ENCODE peak calls at places on chromosome 7, in eight cellular contexts. W is ascending aorta, Q is adrenal gland, Z is spleen, O is HCT116, F is upper lobe of right lung, H is IMR-90, J is stomach. B is an unnamed sample.
A peak's percentile ranks its signal among the peaks of the same experiment; 100 is the strongest.

GRCh38 chr7:44163591-44163990 is 22.5 kb upstream of the MYL7 start:
- DNase-seq in W (no peak), Q (no peak), Z (no peak), O (no peak), F (no peak), H (peak; percentile 94), J (no peak), B (no peak)

GRCh38 chr7:42991913-42992576 is 59.9 kb downstream of the MRPL32 start:
- DNase-seq in W (no peak), Q (no peak), Z (no peak), O (no peak), F (no peak), H (no peak), J (no peak), B (no peak)

GRCh38 chr7:95434501-95435421 is at the start of gene PON2:
- DNase-seq in W (peak; percentile 13), Q (peak; percentile 87), Z (peak; percentile 92), O (peak; percentile 57), F (peak; percentile 94), H (peak; percentile 72), J (peak; percentile 81), B (peak; percentile 90)

GRCh38 chr7:148633761-148634160 is 43.2 kb downstream of the C7orf33 start:
- DNase-seq in W (no peak), Q (no peak), Z (no peak), O (no peak), F (no peak), H (no peak), J (no peak), B (no peak)

GRCh38 chr7:26508917-26509316 is 217.3 kb downstream of the SNX10 start:
- DNase-seq in W (no peak), Q (no peak), Z (no peak), O (no peak), F (no peak), H (no peak), J (no peak), B (no peak)

GRCh38 chr7:134778941-134779740 is at the start of gene CALD1:
- DNase-seq in W (peak; percentile 74), Q (peak; percentile 52), Z (no peak), O (peak; percentile 26), F (no peak), H (peak; percentile 99), J (peak; percentile 57), B (peak; percentile 99)

GRCh38 chr7:34042406-34042805 is 137.1 kb downstream of the BMPER start:
- DNase-seq in W (no peak), Q (no peak), Z (no peak), O (no peak), F (no peak), H (peak; percentile 49), J (no peak), B (no peak)

GRCh38 chr7:70723339-70723738 is 408.6 kb upstream of the GALNT17 start:
- DNase-seq in W (no peak), Q (no peak), Z (no peak), O (no peak), F (no peak), H (no peak), J (no peak), B (no peak)

GRCh38 chr7:119436882-119437281 is 836.1 kb upstream of the KCND2 start:
- DNase-seq in W (no peak), Q (no peak), Z (no peak), O (no peak), F (no peak), H (no peak), J (no peak), B (no peak)

GRCh38 chr7:149670288-149670687 is 103.1 kb downstream of the ZNF467 start:
- DNase-seq in W (no peak), Q (peak; percentile 67), Z (no peak), O (no peak), F (no peak), H (peak; percentile 10), J (peak; percentile 48), B (peak; percentile 27)

GRCh38 chr7:94401411-94401810 is 6.7 kb downstream of the COL1A2 start:
- DNase-seq in W (no peak), Q (no peak), Z (no peak), O (no peak), F (no peak), H (no peak), J (no peak), B (no peak)

GRCh38 chr7:23098460-23098859 is 7.1 kb upstream of the KLHL7 start:
- DNase-seq in W (no peak), Q (no peak), Z (no peak), O (no peak), F (no peak), H (no peak), J (no peak), B (no peak)

GRCh38 chr7:11021468-11021867 is 47.8 kb downstream of the PHF14 start:
- DNase-seq in W (no peak), Q (no peak), Z (no peak), O (no peak), F (no peak), H (no peak), J (no peak), B (no peak)

GRCh38 chr7:92421676-92422435 is 25.4 kb upstream of the GATAD1 start:
- DNase-seq in W (no peak), Q (no peak), Z (no peak), O (no peak), F (no peak), H (peak; percentile 15), J (no peak), B (peak; percentile 73)

DNA sequence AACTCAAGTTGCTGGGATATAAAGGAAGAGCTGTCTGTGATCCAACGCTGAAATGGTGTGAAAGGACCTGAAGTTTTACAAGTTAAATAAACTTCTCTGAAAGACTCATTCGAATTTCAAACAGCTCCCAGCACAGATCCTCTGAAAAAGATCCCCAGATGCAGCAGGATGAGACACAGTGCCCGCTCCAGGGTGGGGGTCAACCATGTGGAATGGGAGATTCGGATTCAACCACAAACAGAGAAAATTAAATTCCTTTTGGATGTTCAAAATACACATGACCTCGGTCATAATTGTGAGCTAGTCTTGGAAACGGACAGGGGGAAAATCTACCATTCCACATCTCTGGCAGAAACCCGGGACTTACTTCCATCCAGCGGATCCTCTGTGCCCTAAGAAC is 119.6 kb downstream of the PRKAG2 start:
- DNase-seq in W (no peak), Q (no peak), Z (no peak), O (no peak), F (no peak), H (peak; percentile 88), J (no peak), B (no peak)
- H3K4me1 ChIP-seq in W (peaks cover 11% of the 10 kb centered on the region), Q (peaks cover 27% of the 10 kb centered on the region), Z (peaks cover 32% of the 10 kb centered on the region), O (peaks cover 57% of the 10 kb centered on the region), F (peaks cover 44% of the 10 kb centered on the region), H (peaks cover 36% of the 10 kb centered on the region), J (peaks cover 60% of the 10 kb centered on the region), B (peaks cover 4% of the 10 kb centered on the region)

DNA sequence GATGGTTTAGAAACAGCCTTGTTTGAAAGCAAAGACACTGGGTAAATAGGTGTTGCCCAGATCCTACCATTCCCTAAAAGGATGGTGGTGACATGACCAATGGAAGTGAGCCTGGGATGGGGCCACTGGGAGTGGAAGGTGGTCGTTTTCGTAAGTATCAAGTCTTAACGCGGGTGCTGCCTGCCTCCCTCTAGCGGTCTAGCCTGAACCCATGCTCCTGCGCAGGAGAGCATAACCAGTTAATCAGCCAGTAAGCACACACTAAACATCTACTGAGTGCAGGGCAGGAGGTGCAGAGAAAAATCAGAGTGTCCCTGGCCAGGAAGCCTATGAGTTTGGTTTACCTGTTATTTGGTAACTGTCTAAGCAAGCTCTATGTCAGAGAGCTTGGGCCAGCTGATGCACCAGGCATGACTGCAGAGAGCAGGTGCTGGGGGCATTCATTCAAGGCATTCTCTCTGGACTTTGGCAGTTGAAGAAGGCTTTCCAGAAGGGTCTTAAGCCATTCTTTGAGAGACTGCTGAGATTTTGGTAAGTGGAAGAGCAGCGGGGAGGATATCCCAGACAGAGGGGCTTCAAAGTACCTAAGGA is 930 bp downstream of the GARIN1A start:
- DNase-seq in W (no peak), Q (no peak), Z (no peak), O (peak; percentile 12), F (no peak), H (peak; percentile 24), J (no peak), B (peak; percentile 63)
- TF ChIP-seq CTCF in W (peak; percentile 56), Q (peak; percentile 25), Z (no peak), O (peak; percentile 66), F (peak; percentile 40), H (peak; percentile 39), J (peak; percentile 6), B (peak; percentile 66)

GRCh38 chr7:3198316-3198715 is 102.7 kb upstream of the SDK1 start:
- DNase-seq in W (no peak), Q (no peak), Z (no peak), O (no peak), F (no peak), H (no peak), J (no peak), B (no peak)

GRCh38 chr7:3204526-3204925 is 96.5 kb upstream of the SDK1 start:
- DNase-seq in W (no peak), Q (no peak), Z (peak; percentile 49), O (no peak), F (no peak), H (no peak), J (no peak), B (no peak)

GRCh38 chr7:3201937-3202715 is 98.9 kb upstream of the SDK1 start:
- DNase-seq in W (no peak), Q (no peak), Z (peak; percentile 25), O (no peak), F (no peak), H (no peak), J (peak; percentile 17), B (no peak)

GRCh38 chr7:3200504-3200903 is 100.5 kb upstream of the SDK1 start:
- DNase-seq in W (no peak), Q (no peak), Z (peak; percentile 20), O (peak; percentile 12), F (no peak), H (peak; percentile 62), J (peak; percentile 32), B (peak; percentile 39)

DNA sequence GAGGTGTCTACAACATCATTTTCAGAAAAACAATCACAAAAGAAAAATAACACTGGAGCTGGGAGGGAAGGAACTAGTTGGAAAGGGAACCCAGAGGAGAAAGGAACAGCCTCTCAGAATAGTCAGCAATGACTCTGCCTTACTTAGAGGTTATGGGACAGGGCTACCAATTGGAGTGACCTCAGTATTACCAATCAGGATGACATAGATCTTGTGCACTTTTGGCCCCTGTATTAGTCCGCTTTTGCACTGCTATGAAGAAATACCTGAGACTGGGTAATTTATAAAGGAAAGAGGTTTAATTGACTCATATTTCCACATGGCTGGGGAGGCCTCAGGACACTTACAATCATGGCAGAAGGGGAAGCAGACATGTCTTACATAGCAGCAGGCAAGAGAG is 99.7 kb upstream of the SDK1 start:
- DNase-seq in W (no peak), Q (no peak), Z (peak; percentile 4), O (no peak), F (no peak), H (no peak), J (no peak), B (no peak)
- H3K9me3 ChIP-seq in W (no peaks in the 10 kb centered on the region), Q (no peaks in the 10 kb centered on the region), Z (peaks cover 8% of the 10 kb centered on the region), O (no peaks in the 10 kb centered on the region), F (no peaks in the 10 kb centered on the region), H (no peaks in the 10 kb centered on the region), J (peaks cover 4% of the 10 kb centered on the region), B (no peaks in the 10 kb centered on the region)

DNA sequence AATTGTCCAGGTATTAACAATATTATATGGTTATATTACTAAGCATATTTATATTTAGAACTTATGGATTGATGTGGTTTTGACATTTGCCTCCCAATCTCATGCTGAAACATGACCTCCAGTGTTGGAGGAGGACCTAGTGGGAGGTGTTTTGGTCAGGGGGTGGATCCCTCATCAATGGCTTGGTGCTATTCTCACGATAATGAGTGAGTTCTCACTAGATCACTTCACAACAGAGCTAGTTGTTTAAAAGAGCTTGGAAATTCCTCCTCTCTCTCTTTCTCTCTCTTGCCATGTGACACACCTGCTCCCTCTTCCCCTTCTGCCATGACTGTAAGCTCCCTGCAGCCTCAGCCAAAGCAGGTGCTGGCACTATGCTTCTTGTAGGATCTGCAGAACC is 19.0 kb downstream of the TFEC start:
- DNase-seq in W (no peak), Q (no peak), Z (no peak), O (no peak), F (no peak), H (no peak), J (no peak), B (no peak)
- H3K4me1 ChIP-seq in W (no peaks in the 10 kb centered on the region), Q (no peaks in the 10 kb centered on the region), Z (peaks cover 3% of the 10 kb centered on the region), O (no peaks in the 10 kb centered on the region), F (no peaks in the 10 kb centered on the region), H (no peaks in the 10 kb centered on the region), J (no peaks in the 10 kb centered on the region), B (no peaks in the 10 kb centered on the region)

B was measured in cardiac muscle cell.